ENCODE peak calls at places on chromosomes 12 and 14, in four cellular contexts. N is amniotic stem cell, A is GDM1, O is EL. G is an unnamed sample.

GRCh38 chr12:72511493-72511892 is 239.3 kb downstream of the TRHDE start:
- DNase-seq in N (no peak), O (peak; percentile 18), A (no peak), G (no peak)

GRCh38 chr12:21451529-21451928 is 14.1 kb downstream of the PYROXD1 start:
- DNase-seq in N (no peak), O (peak; percentile 63), A (no peak), G (peak; percentile 26)

GRCh38 chr14:92938890-92939671 is 16.1 kb downstream of the CHGA start:
- DNase-seq in N (no peak), O (no peak), A (no peak), G (no peak)

GRCh38 chr14:63893701-63894458 is 41.1 kb downstream of the SYNE2 start:
- DNase-seq in O (peak; percentile 81), A (no peak), N (peak; percentile 30), G (peak; percentile 53)

GRCh38 chr12:121784460-121784859 is 9.0 kb downstream of the RHOF start:
- DNase-seq in A (no peak), N (peak; percentile 42), O (peak; percentile 88), G (peak; percentile 88)

GRCh38 chr14:45251912-45252311 is 1.1 kb downstream of the MIS18BP1 start:
- DNase-seq in O (peak; percentile 37), N (no peak), A (peak; percentile 26), G (peak; percentile 17)

GRCh38 chr14:75946785-75947184 is 35.0 kb downstream of the TGFB3 start:
- DNase-seq in A (no peak), N (no peak), O (no peak), G (no peak)

GRCh38 chr14:90184571-90185266 is 71.6 kb upstream of the PSMC1 start:
- DNase-seq in A (no peak), N (no peak), O (no peak), G (no peak)

GRCh38 chr12:54154708-54155316 is 34.0 kb downstream of the SMUG1 start:
- DNase-seq in O (no peak), A (no peak), N (no peak), G (no peak)

GRCh38 chr14:74794947-74795346 is 31.8 kb downstream of the YLPM1 start:
- DNase-seq in A (no peak), O (no peak), N (no peak), G (no peak)

GRCh38 chr12:60489071-60489470 is 893.2 kb downstream of the SLC16A7 start:
- DNase-seq in A (no peak), O (peak; percentile 13), N (peak; percentile 9), G (no peak)

GRCh38 chr14:31206536-31207286 is 882 bp downstream of the HECTD1 start:
- DNase-seq in A (no peak), N (no peak), O (peak; percentile 41), G (peak; percentile 7)

GRCh38 chr14:58822856-58823255 is 185.1 kb downstream of the DACT1 start:
- DNase-seq in N (no peak), O (no peak), A (no peak), G (no peak)

GRCh38 chr14:22892488-22892887 is 9.5 kb downstream of the REM2 start:
- DNase-seq in O (no peak), N (no peak), A (no peak), G (no peak)

GRCh38 chr12:42482820-42483533 is 106.6 kb downstream of the PRICKLE1 start:
- DNase-seq in A (peak; percentile 26), N (peak; percentile 50), O (peak; percentile 76), G (peak; percentile 76)

GRCh38 chr12:28578833-28579252 is 388.6 kb downstream of the CCDC91 start:
- DNase-seq in A (no peak), O (peak; percentile 38), N (no peak), G (no peak)

GRCh38 chr14:50397461-50398196 is 948 bp upstream of the CDKL1 start:
- DNase-seq in O (peak; percentile 56), A (no peak), N (no peak), G (peak; percentile 25)

GRCh38 chr14:85533821-85534271 is 3.9 kb downstream of the FLRT2 start:
- DNase-seq in N (no peak), A (no peak), O (peak; percentile 44), G (peak; percentile 10)

GRCh38 chr14:97723834-97724770 is 926.9 kb downstream of the VRK1 start:
- DNase-seq in A (no peak), N (no peak), O (no peak), G (no peak)

GRCh38 chr12:65620026-65620425 is 204.3 kb upstream of the HMGA2 start:
- DNase-seq in A (no peak), O (no peak), N (no peak), G (no peak)

GRCh38 chr14:38042356-38042755 is 165.3 kb upstream of the SSTR1 start:
- DNase-seq in O (peak; percentile 90), N (peak; percentile 36), A (no peak), G (peak; percentile 80)

GRCh38 chr12:58487280-58488141 is 432.8 kb downstream of the LRIG3 start:
- DNase-seq in O (peak; percentile 46), N (no peak), A (no peak), G (peak; percentile 81)

GRCh38 chr14:22597771-22598098 is 365 bp upstream of the ABHD4 start:
- DNase-seq in N (no peak), O (no peak), A (no peak), G (no peak)

GRCh38 chr12:11793896-11794295 is 144.4 kb downstream of the ETV6 start:
- DNase-seq in A (no peak), O (no peak), N (no peak), G (no peak)

GRCh38 chr12:44889162-44889561 is 13.0 kb upstream of the NELL2 start:
- DNase-seq in O (no peak), N (no peak), A (no peak), G (no peak)

GRCh38 chr12:96501139-96501741 is 11.9 kb downstream of the CFAP54 start:
- DNase-seq in A (no peak), O (peak; percentile 65), N (no peak), G (peak; percentile 54)

GRCh38 chr14:21087294-21088091 is 11.0 kb downstream of the ZNF219 start:
- DNase-seq in A (peak; percentile 84), N (peak; percentile 96), O (peak; percentile 91), G (peak; percentile 87)